ENCODE peak calls at places on chromosomes 13 and 19, in four cellular contexts. Y, N, O and S are unnamed samples.

GRCh38 chr13:51804295-51805172 is 571 bp upstream of the DHRS12 start:
- DNase-seq in Y (no peak), N (no peak), O (peak), S (no peak)

GRCh38 chr13:67462098-67462497 is 232.0 kb upstream of the PCDH9 start:
- DNase-seq in Y (no peak), N (no peak), O (no peak), S (no peak)

GRCh38 chr13:51066091-51066831 is 44.8 kb downstream of the C13orf42 start:
- DNase-seq in Y (no peak), N (peak), O (no peak), S (peak)

GRCh38 chr19:46133777-46134231 is 9.3 kb upstream of the IGFL3 start:
- DNase-seq in Y (no peak), N (no peak), O (peak), S (no peak)

GRCh38 chr13:76383671-76384461 is 502.3 kb downstream of the KCTD12 start:
- DNase-seq in Y (no peak), N (peak), O (peak), S (no peak)

GRCh38 chr19:2167896-2168618 is 4.3 kb downstream of the DOT1L start:
- DNase-seq in Y (no peak), N (peak), O (peak), S (peak)

GRCh38 chr13:90049989-90050671 is 1297.4 kb upstream of the MIR17HG start:
- DNase-seq in Y (no peak), N (no peak), O (no peak), S (no peak)

GRCh38 chr13:99916366-99917103 is 55.0 kb downstream of the ZIC5 start:
- DNase-seq in Y (peak), N (peak), O (peak), S (no peak)

GRCh38 chr13:99948907-99949656 is 22.5 kb downstream of the ZIC5 start:
- DNase-seq in Y (no peak), N (no peak), O (no peak), S (no peak)

GRCh38 chr19:355134-355533 is 10.5 kb upstream of the MIER2 start:
- DNase-seq in Y (no peak), N (no peak), O (no peak), S (no peak)

GRCh38 chr19:10143700-10144099 is 24.0 kb upstream of the EIF3G start:
- DNase-seq in Y (no peak), N (no peak), O (no peak), S (no peak)

GRCh38 chr13:109271991-109272454 is 514.4 kb downstream of the IRS2 start:
- DNase-seq in Y (no peak), N (no peak), O (peak), S (no peak)

GRCh38 chr13:46963874-46964273 is 67.0 kb upstream of the HTR2A start:
- DNase-seq in Y (no peak), N (no peak), O (no peak), S (no peak)

GRCh38 chr19:35899547-35900214 is 659 bp downstream of the NFKBID start:
- DNase-seq in Y (peak), N (peak), O (peak), S (peak)

GRCh38 chr13:35388979-35389378 is 87.5 kb downstream of the MAB21L1 start:
- DNase-seq in Y (no peak), N (peak), O (peak), S (no peak)

GRCh38 chr13:49731766-49732165 is 40.5 kb upstream of the EBPL start:
- DNase-seq in Y (no peak), N (peak), O (peak), S (no peak)

GRCh38 chr13:37241786-37242185 is 136.3 kb upstream of the CSNK1A1L start:
- DNase-seq in Y (no peak), N (no peak), O (no peak), S (no peak)

GRCh38 chr13:100497394-100497793 is 91.2 kb downstream of the GGACT start:
- DNase-seq in Y (no peak), N (peak), O (peak), S (no peak)

GRCh38 chr19:40055832-40056504 is at the start of gene ZNF780B:
- DNase-seq in Y (peak), N (peak), O (peak), S (peak)

GRCh38 chr13:47397739-47398138 is 500.9 kb upstream of the HTR2A start:
- DNase-seq in Y (no peak), N (no peak), O (peak), S (no peak)

GRCh38 chr13:40208517-40208916 is 457.9 kb downstream of the FOXO1 start:
- DNase-seq in Y (no peak), N (no peak), O (no peak), S (no peak)

GRCh38 chr13:32022292-32022691 is 9.3 kb upstream of the FRY start:
- DNase-seq in Y (no peak), N (no peak), O (peak), S (no peak)

GRCh38 chr13:24699541-24699940 is 19.3 kb downstream of the ATP12A start:
- DNase-seq in Y (no peak), N (no peak), O (no peak), S (no peak)

GRCh38 chr19:51587264-51588191 is 16.4 kb downstream of the ZNF175 start:
- DNase-seq in Y (no peak), N (no peak), O (no peak), S (no peak)

GRCh38 chr19:9076886-9077285 is 10.0 kb upstream of the OR1M1 start:
- DNase-seq in Y (no peak), N (no peak), O (no peak), S (no peak)

GRCh38 chr13:100301418-100301817 is 212.5 kb downstream of the PCCA start:
- DNase-seq in Y (no peak), N (no peak), O (no peak), S (no peak)

GRCh38 chr13:47168086-47168485 is 271.2 kb upstream of the HTR2A start:
- DNase-seq in Y (no peak), N (peak), O (peak), S (no peak)

GRCh38 chr13:52405767-52406494 is at the start of gene THSD1:
- DNase-seq in Y (no peak), N (peak), O (peak), S (peak)

GRCh38 chr13:73059460-73060250 is 850 bp downstream of the KLF5 start:
- DNase-seq in Y (peak), N (peak), O (no peak), S (peak)

GRCh38 chr19:29672933-29673336 is 7.7 kb downstream of the PLEKHF1 start:
- DNase-seq in Y (peak), N (no peak), O (no peak), S (peak)

GRCh38 chr13:114339779-114340534 is 25.7 kb downstream of the CHAMP1 start:
- DNase-seq in Y (peak), N (peak), O (peak), S (no peak)

GRCh38 chr13:49108204-49108603 is 111.9 kb upstream of the MLNR start:
- DNase-seq in Y (no peak), N (no peak), O (no peak), S (no peak)

GRCh38 chr13:113854238-113855011 is 9.5 kb downstream of the GAS6 start:
- DNase-seq in Y (peak), N (no peak), O (peak), S (peak)

GRCh38 chr19:18470153-18470552 is 32.2 kb upstream of the ISYNA1 start:
- DNase-seq in Y (no peak), N (peak), O (no peak), S (no peak)

GRCh38 chr13:46386996-46387851 is at the start of gene RUBCNL:
- DNase-seq in Y (peak), N (peak), O (peak), S (peak)

GRCh38 chr13:75226755-75227435 is 255.1 kb downstream of the TBC1D4 start:
- DNase-seq in Y (peak), N (peak), O (peak), S (no peak)

GRCh38 chr13:40137400-40137799 is 481.9 kb downstream of the COG6 start:
- DNase-seq in Y (no peak), N (no peak), O (no peak), S (no peak)

GRCh38 chr19:20413705-20414104 is 151.9 kb downstream of the ZNF737 start:
- DNase-seq in Y (no peak), N (no peak), O (no peak), S (no peak)

GRCh38 chr19:6800991-6801396 is 28.5 kb downstream of the VAV1 start:
- DNase-seq in Y (no peak), N (no peak), O (no peak), S (no peak)

GRCh38 chr13:42835012-42835411 is 53.6 kb downstream of the FAM216B start:
- DNase-seq in Y (no peak), N (no peak), O (no peak), S (no peak)

GRCh38 chr13:42836930-42837329 is 55.5 kb downstream of the FAM216B start:
- DNase-seq in Y (no peak), N (peak), O (peak), S (no peak)

GRCh38 chr13:42832341-42833153 is 51.2 kb downstream of the FAM216B start:
- DNase-seq in Y (peak), N (peak), O (peak), S (peak)
- H3K9ac ChIP-seq in Y (no peak), N (no peak), O (no peak), S (no peak)

GRCh38 chr19:32691952-32692726 is 518 bp downstream of the NUDT19 start:
- DNase-seq in Y (peak), N (peak), O (peak), S (peak)
- H3K9ac ChIP-seq in Y (peak), N (peak), O (peak), S (peak)

GRCh38 chr19:48506138-48506733 is 5.4 kb downstream of the LMTK3 start:
- DNase-seq in Y (no peak), N (peak), O (peak), S (no peak)

GRCh38 chr19:48510421-48511268 is 990 bp downstream of the LMTK3 start:
- DNase-seq in Y (peak), N (peak), O (peak), S (peak)

GRCh38 chr19:48509467-48510194 is 2.0 kb downstream of the LMTK3 start:
- DNase-seq in Y (no peak), N (no peak), O (no peak), S (no peak)

GRCh38 chr19:48508729-48509310 is 2.8 kb downstream of the LMTK3 start:
- DNase-seq in Y (no peak), N (no peak), O (no peak), S (no peak)

GRCh38 chr19:48507911-48508439 is 3.7 kb downstream of the LMTK3 start:
- DNase-seq in Y (no peak), N (no peak), O (no peak), S (no peak)
- H3K9ac ChIP-seq in Y (no peak), N (no peak), O (no peak), S (no peak)

DNA sequence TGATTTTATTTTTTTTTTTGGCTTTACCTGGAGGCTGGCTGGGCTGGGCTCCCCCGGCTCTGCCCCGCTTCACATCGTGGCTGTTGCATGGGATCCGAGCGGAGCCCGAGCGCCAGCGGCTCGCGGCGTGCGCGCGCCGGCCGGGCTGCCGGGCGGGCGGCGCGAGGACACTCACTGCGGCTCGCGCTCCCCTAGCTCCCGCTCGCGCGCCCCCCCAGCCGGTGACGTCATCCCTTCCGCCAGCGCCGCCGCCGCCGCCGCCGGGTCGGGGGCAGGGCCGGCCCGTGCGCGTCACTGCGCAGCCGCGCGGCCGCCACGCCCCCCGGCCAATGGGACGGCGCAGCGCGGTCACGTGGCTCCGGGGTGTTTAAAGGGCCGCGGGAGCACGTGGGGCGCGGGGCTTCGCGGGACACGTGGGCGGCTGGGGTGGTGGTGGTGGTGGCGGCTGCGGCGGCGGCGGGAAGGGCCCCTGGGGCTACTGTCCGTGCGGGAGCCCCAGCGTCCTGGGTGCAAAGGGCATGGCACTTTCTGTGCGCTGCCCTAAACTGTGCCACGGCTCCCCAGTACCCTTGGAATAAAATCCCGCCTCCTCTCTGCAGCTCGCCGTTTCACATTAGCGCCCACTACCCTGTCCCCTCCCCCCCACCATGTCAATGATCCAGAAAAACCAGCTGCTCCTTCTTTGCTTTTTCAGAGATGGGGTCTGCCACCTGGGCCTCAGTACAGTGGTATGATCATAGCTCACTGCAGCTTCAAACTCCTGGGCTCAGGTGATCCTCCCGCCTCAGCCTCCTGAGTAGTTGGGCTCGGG is at the start of gene PTPRS:
- DNase-seq in Y (no peak), N (peak), O (peak), S (peak)
- H3K9ac ChIP-seq in Y (no peak), N (peak), O (no peak), S (no peak)

GRCh38 chr13:41858783-41859182 is 102.1 kb downstream of the VWA8 start:
- DNase-seq in Y (no peak), N (peak), O (no peak), S (no peak)
- H3K9ac ChIP-seq in Y (no peak), N (no peak), O (no peak), S (no peak)

GRCh38 chr19:7931221-7932061 is 5.5 kb upstream of the CTXN1 start:
- DNase-seq in Y (no peak), N (no peak), O (no peak), S (peak)
- H3K9ac ChIP-seq in Y (no peak), N (no peak), O (no peak), S (no peak)